ENCODE peak calls at places on chromosomes 7 and 10, in five cellular contexts. G is hepatocyte, R is GM06990, P is adrenal gland, N is mesothelial cell of epicardium. W is an unnamed sample.

GRCh38 chr10:133151528-133151927 is 8.5 kb upstream of the KNDC1 start:
- DNase-seq in G (no peak), R (no peak), P (no peak), N (no peak), W (no peak)

GRCh38 chr10:33385016-33385415 is 50.5 kb upstream of the NRP1 start:
- DNase-seq in G (no peak), R (no peak), P (no peak), N (no peak), W (no peak)

GRCh38 chr10:63438506-63439498 is 27.0 kb downstream of the JMJD1C start:
- DNase-seq in G (peak), R (no peak), P (no peak), N (no peak), W (no peak)

GRCh38 chr10:96082748-96083147 is 39.4 kb downstream of the CCNJ start:
- DNase-seq in G (no peak), R (no peak), P (no peak), N (no peak), W (no peak)

GRCh38 chr10:90181251-90181691 is 479.9 kb downstream of the KIF20B start:
- DNase-seq in G (no peak), R (no peak), P (no peak), N (no peak), W (no peak)

GRCh38 chr7:4009720-4010119 is 672.4 kb upstream of the FOXK1 start:
- DNase-seq in G (no peak), R (no peak), P (no peak), N (no peak), W (no peak)

GRCh38 chr10:124156524-124157225 is 63.3 kb upstream of the CHST15 start:
- DNase-seq in G (no peak), R (no peak), P (no peak), N (no peak), W (no peak)

GRCh38 chr10:16599662-16600061 is 78.0 kb upstream of the C1QL3 start:
- DNase-seq in G (no peak), R (no peak), P (no peak), N (no peak), W (no peak)

GRCh38 chr7:93558705-93559614 is 15.6 kb downstream of the CALCR start:
- DNase-seq in G (no peak), R (no peak), P (no peak), N (no peak), W (no peak)

GRCh38 chr7:157801109-157801508 is 464.3 kb downstream of the DNAJB6 start:
- DNase-seq in G (no peak), R (no peak), P (no peak), N (no peak), W (no peak)

GRCh38 chr7:16727736-16728135 is 25.8 kb upstream of the TSPAN13 start:
- DNase-seq in G (no peak), R (no peak), P (no peak), N (no peak), W (no peak)

GRCh38 chr7:45447296-45447695 is 126.9 kb upstream of the ADCY1 start:
- DNase-seq in G (no peak), R (no peak), P (no peak), N (no peak), W (no peak)

GRCh38 chr10:49325131-49325915 is 26.4 kb downstream of the C10orf71 start:
- DNase-seq in G (no peak), R (no peak), P (no peak), N (no peak), W (no peak)

GRCh38 chr10:60757422-60757895 is 20.8 kb upstream of the CDK1 start:
- DNase-seq in G (peak), R (no peak), P (no peak), N (no peak), W (no peak)

GRCh38 chr7:135232720-135233119 is 918 bp upstream of the STRA8 start:
- DNase-seq in G (no peak), R (no peak), P (no peak), N (no peak), W (peak)

GRCh38 chr10:62778125-62778524 is 26.4 kb upstream of the ADO start:
- DNase-seq in G (no peak), R (no peak), P (no peak), N (no peak), W (no peak)

GRCh38 chr7:107879400-107880035 is 11.5 kb upstream of the DLD start:
- DNase-seq in G (peak), R (no peak), P (peak), N (no peak), W (peak)

GRCh38 chr7:121157885-121158590 is 169.5 kb downstream of the CPED1 start:
- DNase-seq in G (no peak), R (no peak), P (no peak), N (no peak), W (no peak)

GRCh38 chr10:121596668-121597503 is 1.4 kb downstream of the FGFR2 start:
- DNase-seq in G (peak), R (no peak), P (peak), N (peak), W (no peak)

GRCh38 chr7:24617957-24618616 is 44.8 kb downstream of the PALS2 start:
- DNase-seq in G (no peak), R (no peak), P (no peak), N (no peak), W (no peak)

GRCh38 chr7:118057404-118057803 is 126.6 kb upstream of the LSM8 start:
- DNase-seq in G (peak), R (no peak), P (no peak), N (no peak), W (no peak)

GRCh38 chr10:5896208-5896607 is 6.2 kb downstream of the FBH1 start:
- DNase-seq in G (no peak), R (no peak), P (peak), N (no peak), W (no peak)

GRCh38 chr7:86904949-86905834 is 154.3 kb downstream of the ELAPOR2 start:
- DNase-seq in G (peak), R (no peak), P (peak), N (no peak), W (no peak)

GRCh38 chr7:6092953-6093354 is 61.8 kb downstream of the ANKRD61 start:
- DNase-seq in G (no peak), R (no peak), P (no peak), N (no peak), W (no peak)

GRCh38 chr7:94394399-94395140 is at the start of gene COL1A2:
- DNase-seq in G (peak), R (peak), P (peak), N (peak), W (peak)

GRCh38 chr10:105644559-105644958 is 1003.5 kb downstream of the SORCS3 start:
- DNase-seq in G (no peak), R (no peak), P (no peak), N (no peak), W (no peak)

GRCh38 chr10:17504547-17505245 is 50.3 kb upstream of the ST8SIA6 start:
- DNase-seq in G (no peak), R (no peak), P (no peak), N (no peak), W (no peak)

GRCh38 chr7:30468041-30468440 is 10.5 kb downstream of the NOD1 start:
- DNase-seq in G (no peak), R (no peak), P (no peak), N (no peak), W (no peak)

GRCh38 chr7:30470163-30470770 is 8.3 kb downstream of the NOD1 start:
- DNase-seq in G (no peak), R (no peak), P (peak), N (no peak), W (no peak)

GRCh38 chr7:30468791-30469190 is 9.8 kb downstream of the NOD1 start:
- DNase-seq in G (peak), R (no peak), P (peak), N (no peak), W (no peak)

GRCh38 chr7:30470783-30471182 is 7.8 kb downstream of the NOD1 start:
- DNase-seq in G (peak), R (no peak), P (peak), N (no peak), W (no peak)

DNA sequence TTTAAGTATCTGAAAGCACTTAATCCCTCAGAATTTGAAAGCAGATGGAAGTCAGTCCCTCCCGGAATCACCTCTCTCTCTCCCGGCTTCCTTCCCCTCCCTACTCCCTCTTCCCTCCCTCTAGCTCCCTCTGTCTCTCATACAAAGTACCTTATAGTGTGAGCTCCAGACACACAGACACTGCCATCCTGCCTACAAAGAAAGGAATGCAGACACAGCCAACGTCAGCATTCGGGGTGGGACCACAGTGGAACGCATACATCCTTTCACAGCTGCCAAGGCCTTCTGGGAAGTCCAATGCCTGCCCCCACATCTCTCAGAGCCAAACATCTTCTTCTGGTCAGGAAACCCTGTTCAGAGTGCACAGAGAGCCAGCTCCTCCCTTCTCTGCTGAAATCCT is 9.3 kb downstream of the NOD1 start:
- DNase-seq in G (peak), R (no peak), P (peak), N (no peak), W (no peak)
- TF ChIP-seq CTCF in G (peak), R (no peak), P (peak), N (no peak), W (no peak)

DNA sequence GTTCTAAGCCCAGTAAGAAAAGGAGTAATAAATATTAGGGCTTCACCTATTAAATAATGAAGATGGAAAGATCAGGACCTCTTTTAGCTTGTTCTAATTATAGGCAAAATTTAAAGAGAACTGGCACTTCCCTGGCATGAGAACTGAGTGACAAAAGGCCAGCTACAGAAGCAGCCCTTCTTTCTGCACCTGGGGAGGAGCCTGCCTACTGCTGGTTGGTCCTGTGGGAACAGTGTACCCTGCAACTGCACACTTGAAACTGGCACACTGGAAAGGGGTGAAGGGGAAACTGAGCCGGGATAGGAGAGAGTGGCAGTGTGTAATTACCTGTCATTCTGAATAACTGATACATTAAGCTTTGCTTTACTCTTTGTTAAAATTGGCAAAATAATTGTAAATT is 80.4 kb downstream of the SHH start:
- DNase-seq in G (no peak), R (no peak), P (no peak), N (no peak), W (no peak)
- TF ChIP-seq CTCF in G (no peak), R (no peak), P (no peak), N (no peak), W (no peak)

GRCh38 chr10:104485632-104486031 is 132.0 kb downstream of the CFAP58 start:
- DNase-seq in G (no peak), R (no peak), P (no peak), N (no peak), W (no peak)
- TF ChIP-seq CTCF in G (no peak), R (no peak), P (no peak), N (peak), W (no peak)

GRCh38 chr7:132380065-132380464 is 196.2 kb downstream of the PLXNA4 start:
- DNase-seq in G (peak), R (no peak), P (no peak), N (no peak), W (no peak)
- TF ChIP-seq CTCF in G (no peak), R (no peak), P (peak), N (no peak), W (no peak)

GRCh38 chr7:116584721-116585120 is 59.9 kb downstream of the CAV1 start:
- DNase-seq in G (no peak), R (no peak), P (no peak), N (no peak), W (no peak)

GRCh38 chr7:116585392-116585791 is 60.6 kb downstream of the CAV1 start:
- DNase-seq in G (no peak), R (no peak), P (no peak), N (no peak), W (no peak)

GRCh38 chr7:116582164-116582732 is 57.4 kb downstream of the CAV1 start:
- DNase-seq in G (no peak), R (no peak), P (no peak), N (no peak), W (no peak)

GRCh38 chr7:116583653-116584052 is 58.8 kb downstream of the CAV1 start:
- DNase-seq in G (no peak), R (peak), P (no peak), N (no peak), W (peak)

GRCh38 chr7:116582806-116583444 is 58.1 kb downstream of the CAV1 start:
- DNase-seq in G (no peak), R (peak), P (no peak), N (no peak), W (no peak)
- TF ChIP-seq CTCF in G (no peak), R (no peak), P (no peak), N (no peak), W (no peak)

GRCh38 chr10:86711237-86711956 is 43.1 kb downstream of the LDB3 start:
- DNase-seq in G (peak), R (peak), P (peak), N (peak), W (peak)
- TF ChIP-seq CTCF in G (peak), R (no peak), P (peak), N (peak), W (peak)

W was measured in GM10248.